ENCODE peak calls at places on chromosome 13, in ten cellular contexts. W, C, E, Z, P, A, N, U, K and X are unnamed samples.

GRCh38 chr13:99614465-99614885 is 113.2 kb downstream of the TM9SF2 start:
- DNase-seq in A (peak; percentile 45), N (peak; percentile 16), Z (peak; percentile 23), W (peak; percentile 9), U (no peak), C (no peak), E (no peak), P (peak; percentile 65), K (no peak), X (no peak)

GRCh38 chr13:87123987-87124784 is 547.0 kb upstream of the SLITRK5 start:
- DNase-seq in W (peak; percentile 95), P (no peak), Z (no peak), A (no peak), K (peak; percentile 7), U (no peak), N (peak; percentile 4), C (no peak), E (peak; percentile 100), X (no peak)

GRCh38 chr13:27171244-27171829 is at the start of gene USP12:
- DNase-seq in A (no peak), E (no peak), P (peak; percentile 51), K (peak; percentile 24), C (peak; percentile 70), W (peak; percentile 28), Z (peak; percentile 63), N (no peak), U (no peak), X (no peak)

GRCh38 chr13:114145256-114145655 is 12.8 kb upstream of the RASA3 start:
- DNase-seq in A (no peak), W (no peak), E (no peak), N (no peak), K (no peak), C (no peak), U (no peak), P (no peak), Z (no peak), X (no peak)

GRCh38 chr13:77990973-77991372 is 72.3 kb upstream of the EDNRB start:
- DNase-seq in A (no peak), N (no peak), K (peak; percentile 32), U (no peak), C (no peak), Z (no peak), W (no peak), P (no peak), E (no peak), X (no peak)

GRCh38 chr13:70023506-70023905 is 84.1 kb upstream of the ATXN8OS start:
- DNase-seq in W (no peak), A (no peak), C (no peak), K (no peak), N (no peak), Z (no peak), P (no peak), U (no peak), E (no peak), X (no peak)

GRCh38 chr13:97223711-97224461 is 1.8 kb downstream of the MBNL2 start:
- DNase-seq in Z (peak; percentile 35), W (peak; percentile 97), A (peak; percentile 63), N (peak; percentile 84), K (peak; percentile 71), U (no peak), C (peak; percentile 48), P (no peak), E (peak; percentile 95), X (no peak)

GRCh38 chr13:25180450-25180794 is 8.3 kb upstream of the AMER2 start:
- DNase-seq in C (no peak), W (no peak), P (no peak), N (no peak), K (no peak), E (no peak), Z (no peak), U (no peak), A (no peak), X (no peak)

GRCh38 chr13:106433066-106433465 is 102.4 kb downstream of the EFNB2 start:
- DNase-seq in N (no peak), A (no peak), K (no peak), U (no peak), W (peak; percentile 13), Z (no peak), E (no peak), C (no peak), P (no peak), X (no peak)

GRCh38 chr13:21913010-21913409 is 242.1 kb downstream of the FGF9 start:
- DNase-seq in Z (peak; percentile 4), E (no peak), C (no peak), N (no peak), A (no peak), K (no peak), W (no peak), U (no peak), P (peak; percentile 54), X (no peak)

GRCh38 chr13:113839536-113840204 is 24.2 kb downstream of the GAS6 start:
- DNase-seq in W (no peak), E (no peak), P (no peak), U (no peak), Z (no peak), K (no peak), C (no peak), N (no peak), A (peak; percentile 50), X (no peak)

GRCh38 chr13:34469212-34469983 is 472.7 kb upstream of the NBEA start:
- DNase-seq in N (no peak), A (no peak), W (peak; percentile 68), U (no peak), K (no peak), P (no peak), E (peak; percentile 44), Z (no peak), C (no peak), X (no peak)

GRCh38 chr13:99086869-99087129 is 108.9 kb upstream of the DOCK9 start:
- DNase-seq in E (no peak), A (no peak), P (no peak), C (peak; percentile 60), W (no peak), U (no peak), K (no peak), N (no peak), Z (peak; percentile 55), X (no peak)

GRCh38 chr13:52784591-52785340 is 45.1 kb upstream of the CNMD start:
- DNase-seq in N (no peak), Z (no peak), P (no peak), W (no peak), E (no peak), C (no peak), U (no peak), K (no peak), A (no peak), X (no peak)

GRCh38 chr13:98915563-98916348 is 62.1 kb downstream of the DOCK9 start:
- DNase-seq in W (no peak), N (peak; percentile 7), C (no peak), E (no peak), P (no peak), Z (no peak), U (no peak), A (no peak), K (no peak), X (no peak)

GRCh38 chr13:20363604-20364003 is 131.5 kb upstream of the GJB6 start:
- DNase-seq in N (no peak), K (no peak), W (no peak), A (no peak), C (no peak), U (no peak), E (no peak), Z (no peak), P (no peak), X (no peak)

GRCh38 chr13:30421093-30422055 is 919 bp upstream of the UBE2L5 start:
- DNase-seq in W (peak; percentile 87), P (peak; percentile 74), Z (peak; percentile 29), K (peak; percentile 86), C (peak; percentile 75), U (no peak), N (peak; percentile 81), E (peak; percentile 57), A (peak; percentile 83), X (no peak)

GRCh38 chr13:53206455-53206854 is 177.8 kb downstream of the OLFM4 start:
- DNase-seq in A (no peak), K (no peak), P (no peak), N (no peak), U (no peak), Z (no peak), W (no peak), C (no peak), E (no peak), X (no peak)

GRCh38 chr13:59477011-59477410 is 686.7 kb downstream of the DIAPH3 start:
- DNase-seq in C (no peak), U (no peak), K (no peak), P (no peak), A (no peak), Z (peak; percentile 3), N (no peak), E (no peak), W (no peak), X (no peak)
- TF ChIP-seq CTCF in C (no peak), U (no peak), K (peak; percentile 34), P (no peak), A (no peak), Z (peak; percentile 37), N (peak; percentile 63), E (peak; percentile 30), W (peak; percentile 46), X (peak; percentile 56)

GRCh38 chr13:28953714-28954113 is 133.6 kb downstream of the MTUS2 start:
- DNase-seq in W (no peak), E (no peak), K (no peak), N (no peak), Z (no peak), P (no peak), A (no peak), U (no peak), C (no peak), X (no peak)
- TF ChIP-seq CTCF in W (no peak), E (no peak), K (no peak), N (peak; percentile 40), Z (no peak), P (no peak), A (no peak), U (no peak), C (no peak), X (peak; percentile 53)

DNA sequence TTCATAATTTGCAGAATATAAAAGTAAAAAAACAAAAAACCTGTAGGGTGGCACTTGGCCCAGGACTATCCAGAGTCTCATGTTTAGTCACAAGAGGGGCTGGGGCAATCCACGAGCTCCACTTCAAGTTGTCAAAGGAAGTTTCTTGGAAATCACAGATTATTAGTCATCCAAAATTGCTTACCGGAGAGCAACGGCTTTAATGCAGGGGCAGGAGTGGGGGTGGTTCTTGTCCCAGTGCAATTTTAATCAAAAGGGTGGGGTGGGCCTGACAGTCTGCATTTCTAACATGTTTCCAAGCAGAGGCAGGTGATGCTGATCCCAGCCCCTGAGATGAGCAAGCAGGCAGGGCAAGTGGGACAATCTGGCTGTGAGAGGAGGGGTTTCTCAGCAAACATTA is 233.9 kb downstream of the ABCC4 start:
- DNase-seq in W (no peak), E (no peak), C (no peak), N (peak; percentile 24), K (no peak), U (no peak), A (no peak), P (no peak), Z (no peak), X (no peak)
- TF ChIP-seq CTCF in W (no peak), E (no peak), C (no peak), N (no peak), K (no peak), U (no peak), A (no peak), P (no peak), Z (no peak), X (no peak)

DNA sequence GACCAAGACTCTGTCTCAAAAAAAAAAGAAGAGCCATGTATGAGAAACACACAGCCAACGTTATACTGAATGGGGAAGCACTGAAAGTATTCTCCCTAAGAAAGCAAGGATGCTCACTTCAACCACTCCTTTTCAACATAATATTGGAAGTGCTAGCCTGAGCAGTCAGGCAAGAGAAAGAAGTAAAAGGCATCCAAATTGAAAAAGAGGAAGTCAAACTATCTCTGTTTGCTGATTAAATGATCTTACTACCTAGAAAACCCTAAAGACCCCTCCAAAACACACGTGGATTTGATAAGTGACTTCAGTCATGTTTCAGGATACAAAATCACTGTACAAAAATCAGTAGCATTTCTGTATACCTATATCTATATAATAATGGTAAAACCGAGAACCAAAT is 16.2 kb downstream of the WBP4 start:
- DNase-seq in A (no peak), K (no peak), N (no peak), Z (no peak), U (no peak), E (no peak), W (no peak), C (no peak), P (no peak), X (no peak)
- TF ChIP-seq CTCF in A (no peak), K (no peak), N (no peak), Z (no peak), U (no peak), E (no peak), W (no peak), C (no peak), P (no peak), X (no peak)